ENCODE peak calls at places on chromosome 17, in eight cellular contexts. One of them, this sample, is unnamed.

GRCh38 chr17:19365499-19365817 is 2.9 kb upstream of the B9D1 start:
- DNase-seq in AG08395: no peak
- DNase-seq in ecto neural progenitor cell: no peak
- DNase-seq in GM19239: no peak
- DNase-seq in activated CD4-positive, alpha-beta memory T cell treated with anti-CD3 and anti-CD28 coated beads for 36 hours: no peak
- DNase-seq in ELF-1: no peak
- DNase-seq in cardiac fibroblast: no peak
- DNase-seq in HFF-Myc: no peak
- DNase-seq in this sample: no peak

GRCh38 chr17:78313735-78314648 is 45.9 kb downstream of the SOCS3 start:
- DNase-seq in AG08395: peak; percentile 84
- DNase-seq in ecto neural progenitor cell: peak; percentile 83
- DNase-seq in GM19239: peak; percentile 82
- DNase-seq in activated CD4-positive, alpha-beta memory T cell treated with anti-CD3 and anti-CD28 coated beads for 36 hours: peak; percentile 86
- DNase-seq in ELF-1: peak; percentile 86
- DNase-seq in cardiac fibroblast: peak; percentile 86
- DNase-seq in HFF-Myc: no peak
- DNase-seq in this sample: peak; percentile 74

GRCh38 chr17:66664336-66664735 is 170.6 kb upstream of the CACNG5 start:
- DNase-seq in AG08395: no peak
- DNase-seq in ecto neural progenitor cell: no peak
- DNase-seq in GM19239: no peak
- DNase-seq in activated CD4-positive, alpha-beta memory T cell treated with anti-CD3 and anti-CD28 coated beads for 36 hours: peak; percentile 28
- DNase-seq in ELF-1: no peak
- DNase-seq in cardiac fibroblast: no peak
- DNase-seq in HFF-Myc: no peak
- DNase-seq in this sample: no peak

GRCh38 chr17:64984776-64985521 is 65.7 kb upstream of the LRRC37A3 start:
- DNase-seq in AG08395: no peak
- DNase-seq in ecto neural progenitor cell: peak; percentile 32
- DNase-seq in GM19239: no peak
- DNase-seq in activated CD4-positive, alpha-beta memory T cell treated with anti-CD3 and anti-CD28 coated beads for 36 hours: peak; percentile 70
- DNase-seq in ELF-1: no peak
- DNase-seq in cardiac fibroblast: peak; percentile 52
- DNase-seq in HFF-Myc: no peak
- DNase-seq in this sample: no peak

GRCh38 chr17:965311-965989 is 14.1 kb downstream of the NXN start:
- DNase-seq in AG08395: no peak
- DNase-seq in ecto neural progenitor cell: no peak
- DNase-seq in GM19239: no peak
- DNase-seq in activated CD4-positive, alpha-beta memory T cell treated with anti-CD3 and anti-CD28 coated beads for 36 hours: no peak
- DNase-seq in ELF-1: peak; percentile 78
- DNase-seq in cardiac fibroblast: no peak
- DNase-seq in HFF-Myc: no peak
- DNase-seq in this sample: no peak

GRCh38 chr17:79374807-79375206 is 236.0 kb downstream of the RBFOX3 start:
- DNase-seq in AG08395: no peak
- DNase-seq in ecto neural progenitor cell: no peak
- DNase-seq in GM19239: no peak
- DNase-seq in activated CD4-positive, alpha-beta memory T cell treated with anti-CD3 and anti-CD28 coated beads for 36 hours: no peak
- DNase-seq in ELF-1: no peak
- DNase-seq in cardiac fibroblast: no peak
- DNase-seq in HFF-Myc: no peak
- DNase-seq in this sample: no peak

GRCh38 chr17:43372273-43372911 is 26.4 kb upstream of the ARL4D start:
- DNase-seq in AG08395: no peak
- DNase-seq in ecto neural progenitor cell: no peak
- DNase-seq in GM19239: no peak
- DNase-seq in activated CD4-positive, alpha-beta memory T cell treated with anti-CD3 and anti-CD28 coated beads for 36 hours: no peak
- DNase-seq in ELF-1: peak; percentile 57
- DNase-seq in cardiac fibroblast: peak; percentile 47
- DNase-seq in HFF-Myc: no peak
- DNase-seq in this sample: no peak

GRCh38 chr17:79368521-79368920 is 242.3 kb downstream of the RBFOX3 start:
- DNase-seq in AG08395: no peak
- DNase-seq in ecto neural progenitor cell: no peak
- DNase-seq in GM19239: no peak
- DNase-seq in activated CD4-positive, alpha-beta memory T cell treated with anti-CD3 and anti-CD28 coated beads for 36 hours: no peak
- DNase-seq in ELF-1: no peak
- DNase-seq in cardiac fibroblast: no peak
- DNase-seq in HFF-Myc: no peak
- DNase-seq in this sample: no peak

GRCh38 chr17:76681222-76682137 is 29.3 kb downstream of the MXRA7 start:
- DNase-seq in AG08395: peak; percentile 64
- DNase-seq in ecto neural progenitor cell: peak; percentile 90
- DNase-seq in GM19239: peak; percentile 61
- DNase-seq in activated CD4-positive, alpha-beta memory T cell treated with anti-CD3 and anti-CD28 coated beads for 36 hours: peak; percentile 80
- DNase-seq in ELF-1: peak; percentile 92
- DNase-seq in cardiac fibroblast: peak; percentile 86
- DNase-seq in HFF-Myc: no peak
- DNase-seq in this sample: peak; percentile 39

GRCh38 chr17:3888343-3889171 is 4.3 kb downstream of the CAMKK1 start:
- DNase-seq in AG08395: peak; percentile 95
- DNase-seq in ecto neural progenitor cell: no peak
- DNase-seq in GM19239: no peak
- DNase-seq in activated CD4-positive, alpha-beta memory T cell treated with anti-CD3 and anti-CD28 coated beads for 36 hours: no peak
- DNase-seq in ELF-1: peak; percentile 90
- DNase-seq in cardiac fibroblast: peak; percentile 96
- DNase-seq in HFF-Myc: peak; percentile 88
- DNase-seq in this sample: peak; percentile 51

GRCh38 chr17:38693700-38694329 is 11.3 kb upstream of the MLLT6 start:
- DNase-seq in AG08395: peak; percentile 68
- DNase-seq in ecto neural progenitor cell: no peak
- DNase-seq in GM19239: no peak
- DNase-seq in activated CD4-positive, alpha-beta memory T cell treated with anti-CD3 and anti-CD28 coated beads for 36 hours: no peak
- DNase-seq in ELF-1: no peak
- DNase-seq in cardiac fibroblast: peak; percentile 97
- DNase-seq in HFF-Myc: peak; percentile 65
- DNase-seq in this sample: no peak

GRCh38 chr17:37828313-37829124 is 83.7 kb upstream of the HNF1B start:
- DNase-seq in AG08395: peak; percentile 55
- DNase-seq in ecto neural progenitor cell: no peak
- DNase-seq in GM19239: no peak
- DNase-seq in activated CD4-positive, alpha-beta memory T cell treated with anti-CD3 and anti-CD28 coated beads for 36 hours: no peak
- DNase-seq in ELF-1: no peak
- DNase-seq in cardiac fibroblast: no peak
- DNase-seq in HFF-Myc: no peak
- DNase-seq in this sample: no peak

GRCh38 chr17:43547659-43548256 is 1.6 kb upstream of the ETV4 start:
- DNase-seq in AG08395: no peak
- DNase-seq in ecto neural progenitor cell: no peak
- DNase-seq in GM19239: no peak
- DNase-seq in activated CD4-positive, alpha-beta memory T cell treated with anti-CD3 and anti-CD28 coated beads for 36 hours: no peak
- DNase-seq in ELF-1: no peak
- DNase-seq in cardiac fibroblast: no peak
- DNase-seq in HFF-Myc: no peak
- DNase-seq in this sample: no peak

GRCh38 chr17:17684901-17685774 is 3.9 kb downstream of the RAI1 start:
- DNase-seq in AG08395: no peak
- DNase-seq in ecto neural progenitor cell: no peak
- DNase-seq in GM19239: no peak
- DNase-seq in activated CD4-positive, alpha-beta memory T cell treated with anti-CD3 and anti-CD28 coated beads for 36 hours: no peak
- DNase-seq in ELF-1: no peak
- DNase-seq in cardiac fibroblast: peak; percentile 67
- DNase-seq in HFF-Myc: no peak
- DNase-seq in this sample: no peak

GRCh38 chr17:2892305-2892971 is 96.2 kb downstream of the RAP1GAP2 start:
- DNase-seq in AG08395: peak; percentile 79
- DNase-seq in ecto neural progenitor cell: no peak
- DNase-seq in GM19239: no peak
- DNase-seq in activated CD4-positive, alpha-beta memory T cell treated with anti-CD3 and anti-CD28 coated beads for 36 hours: peak; percentile 40
- DNase-seq in ELF-1: peak; percentile 49
- DNase-seq in cardiac fibroblast: peak; percentile 69
- DNase-seq in HFF-Myc: peak; percentile 53
- DNase-seq in this sample: no peak

GRCh38 chr17:2542456-2542855 is 30.8 kb upstream of the METTL16 start:
- DNase-seq in AG08395: no peak
- DNase-seq in ecto neural progenitor cell: no peak
- DNase-seq in GM19239: no peak
- DNase-seq in activated CD4-positive, alpha-beta memory T cell treated with anti-CD3 and anti-CD28 coated beads for 36 hours: no peak
- DNase-seq in ELF-1: no peak
- DNase-seq in cardiac fibroblast: no peak
- DNase-seq in HFF-Myc: no peak
- DNase-seq in this sample: no peak

GRCh38 chr17:78144736-78145641 is 1.2 kb upstream of the C17orf99 start:
- DNase-seq in AG08395: no peak
- DNase-seq in ecto neural progenitor cell: peak; percentile 61
- DNase-seq in GM19239: no peak
- DNase-seq in activated CD4-positive, alpha-beta memory T cell treated with anti-CD3 and anti-CD28 coated beads for 36 hours: no peak
- DNase-seq in ELF-1: no peak
- DNase-seq in cardiac fibroblast: no peak
- DNase-seq in HFF-Myc: no peak
- DNase-seq in this sample: no peak

GRCh38 chr17:50584749-50585148 is 24.2 kb downstream of the CACNA1G start:
- DNase-seq in AG08395: no peak
- DNase-seq in ecto neural progenitor cell: no peak
- DNase-seq in GM19239: no peak
- DNase-seq in activated CD4-positive, alpha-beta memory T cell treated with anti-CD3 and anti-CD28 coated beads for 36 hours: no peak
- DNase-seq in ELF-1: no peak
- DNase-seq in cardiac fibroblast: no peak
- DNase-seq in HFF-Myc: no peak
- DNase-seq in this sample: no peak

GRCh38 chr17:34125921-34126320 is 129.2 kb upstream of the CCL2 start:
- DNase-seq in AG08395: no peak
- DNase-seq in ecto neural progenitor cell: peak; percentile 39
- DNase-seq in GM19239: no peak
- DNase-seq in activated CD4-positive, alpha-beta memory T cell treated with anti-CD3 and anti-CD28 coated beads for 36 hours: no peak
- DNase-seq in ELF-1: no peak
- DNase-seq in cardiac fibroblast: no peak
- DNase-seq in HFF-Myc: no peak
- DNase-seq in this sample: no peak

GRCh38 chr17:19244357-19244756 is 7.2 kb downstream of the EPN2 start:
- DNase-seq in AG08395: no peak
- DNase-seq in ecto neural progenitor cell: no peak
- DNase-seq in GM19239: no peak
- DNase-seq in activated CD4-positive, alpha-beta memory T cell treated with anti-CD3 and anti-CD28 coated beads for 36 hours: no peak
- DNase-seq in ELF-1: no peak
- DNase-seq in cardiac fibroblast: no peak
- DNase-seq in HFF-Myc: no peak
- DNase-seq in this sample: no peak

GRCh38 chr17:13520899-13521572 is 80.7 kb downstream of the HS3ST3A1 start:
- DNase-seq in AG08395: peak; percentile 88
- DNase-seq in ecto neural progenitor cell: no peak
- DNase-seq in GM19239: no peak
- DNase-seq in activated CD4-positive, alpha-beta memory T cell treated with anti-CD3 and anti-CD28 coated beads for 36 hours: no peak
- DNase-seq in ELF-1: no peak
- DNase-seq in cardiac fibroblast: peak; percentile 82
- DNase-seq in HFF-Myc: no peak
- DNase-seq in this sample: no peak

GRCh38 chr17:6642592-6642991 is 1.7 kb downstream of the TXNDC17 start:
- DNase-seq in AG08395: no peak
- DNase-seq in ecto neural progenitor cell: no peak
- DNase-seq in GM19239: no peak
- DNase-seq in activated CD4-positive, alpha-beta memory T cell treated with anti-CD3 and anti-CD28 coated beads for 36 hours: no peak
- DNase-seq in ELF-1: no peak
- DNase-seq in cardiac fibroblast: no peak
- DNase-seq in HFF-Myc: no peak
- DNase-seq in this sample: no peak

GRCh38 chr17:64357191-64357981 is 33.3 kb downstream of the PECAM1 start:
- DNase-seq in AG08395: peak; percentile 96
- DNase-seq in ecto neural progenitor cell: no peak
- DNase-seq in GM19239: no peak
- DNase-seq in activated CD4-positive, alpha-beta memory T cell treated with anti-CD3 and anti-CD28 coated beads for 36 hours: no peak
- DNase-seq in ELF-1: no peak
- DNase-seq in cardiac fibroblast: peak; percentile 99
- DNase-seq in HFF-Myc: peak; percentile 99
- DNase-seq in this sample: peak; percentile 23

GRCh38 chr17:2264023-2264860 is 39.3 kb downstream of the SMG6 start:
- DNase-seq in AG08395: no peak
- DNase-seq in ecto neural progenitor cell: no peak
- DNase-seq in GM19239: no peak
- DNase-seq in activated CD4-positive, alpha-beta memory T cell treated with anti-CD3 and anti-CD28 coated beads for 36 hours: no peak
- DNase-seq in ELF-1: no peak
- DNase-seq in cardiac fibroblast: peak; percentile 41
- DNase-seq in HFF-Myc: no peak
- DNase-seq in this sample: no peak

GRCh38 chr17:82302498-82302963 is 14.9 kb downstream of the CD7 start:
- DNase-seq in AG08395: no peak
- DNase-seq in ecto neural progenitor cell: no peak
- DNase-seq in GM19239: no peak
- DNase-seq in activated CD4-positive, alpha-beta memory T cell treated with anti-CD3 and anti-CD28 coated beads for 36 hours: no peak
- DNase-seq in ELF-1: no peak
- DNase-seq in cardiac fibroblast: no peak
- DNase-seq in HFF-Myc: no peak
- DNase-seq in this sample: no peak

GRCh38 chr17:2370211-2370589 is 30.7 kb downstream of the MNT start:
- DNase-seq in AG08395: no peak
- DNase-seq in ecto neural progenitor cell: no peak
- DNase-seq in GM19239: no peak
- DNase-seq in activated CD4-positive, alpha-beta memory T cell treated with anti-CD3 and anti-CD28 coated beads for 36 hours: no peak
- DNase-seq in ELF-1: no peak
- DNase-seq in cardiac fibroblast: no peak
- DNase-seq in HFF-Myc: no peak
- DNase-seq in this sample: no peak

GRCh38 chr17:6305613-6306360 is 129.1 kb downstream of the AIPL1 start:
- DNase-seq in AG08395: no peak
- DNase-seq in ecto neural progenitor cell: no peak
- DNase-seq in GM19239: no peak
- DNase-seq in activated CD4-positive, alpha-beta memory T cell treated with anti-CD3 and anti-CD28 coated beads for 36 hours: no peak
- DNase-seq in ELF-1: no peak
- DNase-seq in cardiac fibroblast: no peak
- DNase-seq in HFF-Myc: no peak
- DNase-seq in this sample: no peak

GRCh38 chr17:73155410-73156165 is 9.2 kb upstream of the SSTR2 start:
- DNase-seq in AG08395: no peak
- DNase-seq in ecto neural progenitor cell: peak; percentile 66
- DNase-seq in GM19239: no peak
- DNase-seq in activated CD4-positive, alpha-beta memory T cell treated with anti-CD3 and anti-CD28 coated beads for 36 hours: no peak
- DNase-seq in ELF-1: peak; percentile 58
- DNase-seq in cardiac fibroblast: no peak
- DNase-seq in HFF-Myc: no peak
- DNase-seq in this sample: no peak

GRCh38 chr17:2412561-2413021 is 11.7 kb upstream of the MNT start:
- DNase-seq in AG08395: peak; percentile 61
- DNase-seq in ecto neural progenitor cell: peak; percentile 53
- DNase-seq in GM19239: no peak
- DNase-seq in activated CD4-positive, alpha-beta memory T cell treated with anti-CD3 and anti-CD28 coated beads for 36 hours: no peak
- DNase-seq in ELF-1: peak; percentile 74
- DNase-seq in cardiac fibroblast: peak; percentile 67
- DNase-seq in HFF-Myc: no peak
- DNase-seq in this sample: no peak

GRCh38 chr17:55295411-55296170 is 30.8 kb downstream of the HLF start:
- DNase-seq in AG08395: peak; percentile 77
- DNase-seq in ecto neural progenitor cell: peak; percentile 71
- DNase-seq in GM19239: peak; percentile 54
- DNase-seq in activated CD4-positive, alpha-beta memory T cell treated with anti-CD3 and anti-CD28 coated beads for 36 hours: peak; percentile 72
- DNase-seq in ELF-1: peak; percentile 79
- DNase-seq in cardiac fibroblast: peak; percentile 60
- DNase-seq in HFF-Myc: peak; percentile 35
- DNase-seq in this sample: peak; percentile 44

GRCh38 chr17:9226130-9226793 is 205.0 kb downstream of the NTN1 start:
- DNase-seq in AG08395: no peak
- DNase-seq in ecto neural progenitor cell: no peak
- DNase-seq in GM19239: no peak
- DNase-seq in activated CD4-positive, alpha-beta memory T cell treated with anti-CD3 and anti-CD28 coated beads for 36 hours: no peak
- DNase-seq in ELF-1: no peak
- DNase-seq in cardiac fibroblast: no peak
- DNase-seq in HFF-Myc: no peak
- DNase-seq in this sample: no peak

GRCh38 chr17:7403902-7404736 is at the start of gene TMEM256:
- DNase-seq in AG08395: peak; percentile 98
- DNase-seq in ecto neural progenitor cell: peak; percentile 100
- DNase-seq in GM19239: peak; percentile 98
- DNase-seq in activated CD4-positive, alpha-beta memory T cell treated with anti-CD3 and anti-CD28 coated beads for 36 hours: peak; percentile 99
- DNase-seq in ELF-1: peak; percentile 100
- DNase-seq in cardiac fibroblast: peak; percentile 100
- DNase-seq in HFF-Myc: peak; percentile 96
- DNase-seq in this sample: peak; percentile 90

GRCh38 chr17:42337442-42337841 is 49.1 kb downstream of the STAT5A start:
- DNase-seq in AG08395: peak; percentile 89
- DNase-seq in ecto neural progenitor cell: no peak
- DNase-seq in GM19239: no peak
- DNase-seq in activated CD4-positive, alpha-beta memory T cell treated with anti-CD3 and anti-CD28 coated beads for 36 hours: peak; percentile 91
- DNase-seq in ELF-1: no peak
- DNase-seq in cardiac fibroblast: no peak
- DNase-seq in HFF-Myc: no peak
- DNase-seq in this sample: no peak

GRCh38 chr17:58517378-58517927 is 3.0 kb upstream of the MTMR4 start:
- DNase-seq in AG08395: no peak
- DNase-seq in ecto neural progenitor cell: no peak
- DNase-seq in GM19239: peak; percentile 54
- DNase-seq in activated CD4-positive, alpha-beta memory T cell treated with anti-CD3 and anti-CD28 coated beads for 36 hours: no peak
- DNase-seq in ELF-1: no peak
- DNase-seq in cardiac fibroblast: no peak
- DNase-seq in HFF-Myc: no peak
- DNase-seq in this sample: peak; percentile 87

This sample was measured in NCI-H2107.